ENCODE peak calls at places on chromosomes 3 and 15, in four cellular contexts. W is psoas muscle, E is endothelial cell of umbilical vein, K is heart right ventricle. R is an unnamed sample. For H3K4me1 and H3K36me3, the result is how much of the 10 kb centered on the place peaks cover.

GRCh38 chr3:71109977-71110285 is 473.6 kb downstream of the FOXP1 start:
- DNase-seq in W (no peak), E (no peak), K (no peak), R (no peak)

GRCh38 chr3:81492048-81492447 is 269.4 kb downstream of the GBE1 start:
- DNase-seq in K (no peak), E (no peak), W (no peak), R (peak)

GRCh38 chr15:51227967-51228783 is 110.2 kb downstream of the CYP19A1 start:
- DNase-seq in K (peak), E (peak), W (no peak), R (peak)

GRCh38 chr3:71391361-71391760 is 192.2 kb downstream of the FOXP1 start:
- DNase-seq in W (no peak), E (no peak), K (no peak), R (no peak)

GRCh38 chr15:90994059-90994416 is 297 bp downstream of the PRC1 start:
- DNase-seq in W (peak), E (no peak), K (no peak), R (peak)

GRCh38 chr3:22608721-22609120 is 594.4 kb upstream of the UBE2E2 start:
- DNase-seq in K (no peak), E (no peak), W (no peak), R (no peak)

GRCh38 chr3:97949110-97949485 is 23.1 kb downstream of the RIOX2 start:
- DNase-seq in W (no peak), E (no peak), K (no peak), R (no peak)

GRCh38 chr3:76869726-76870414 is 170.0 kb upstream of the ROBO2 start:
- DNase-seq in E (no peak), W (no peak), K (no peak), R (no peak)

GRCh38 chr3:126913524-126913923 is 69.4 kb upstream of the PLXNA1 start:
- DNase-seq in K (no peak), E (no peak), W (no peak), R (no peak)

GRCh38 chr3:189038773-189039720 is 132.7 kb upstream of the TPRG1 start:
- DNase-seq in E (no peak), W (no peak), K (no peak), R (no peak)

DNA sequence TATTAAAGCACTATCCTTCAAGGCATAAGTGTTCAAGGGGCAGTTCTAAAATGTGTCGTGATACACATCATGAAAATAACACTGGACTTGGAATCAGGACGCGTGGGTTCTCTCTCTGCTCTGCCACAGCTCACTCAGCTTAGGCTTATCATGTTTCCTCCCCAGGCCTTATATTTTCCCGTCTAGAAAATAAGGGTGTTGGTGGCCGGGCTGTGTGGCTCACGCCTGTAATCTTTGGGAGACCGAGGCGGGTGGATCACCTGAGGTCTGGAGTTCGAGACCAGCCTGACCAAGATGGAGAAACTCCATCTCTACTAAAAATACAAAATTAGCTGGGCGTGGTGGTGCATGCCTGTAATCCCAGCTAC is 223.0 kb downstream of the OPA1 start:
- DNase-seq in W (no peak), E (no peak), K (no peak), R (no peak)
- H3K4me1 ChIP-seq in W (under half), E (under half), K (under half), R (under half)

GRCh38 chr3:52202384-52203077 is 4.6 kb downstream of the ALAS1 start:
- DNase-seq in K (no peak), E (no peak), W (no peak), R (no peak)
- H3K36me3 ChIP-seq in K (half or more), E (under half), W (half or more), R (half or more)

GRCh38 chr3:196524527-196524926 is 9.4 kb upstream of the SMCO1 start:
- DNase-seq in W (no peak), E (peak), K (no peak), R (peak)
- H3K4me1 ChIP-seq in W (under half), E (under half), K (under half), R (under half)

GRCh38 chr3:131501949-131502348 is 822 bp downstream of the MRPL3 start:
- DNase-seq in K (no peak), W (no peak), E (peak), R (no peak)
- H3K36me3 ChIP-seq in K (under half), W (under half), E (under half), R (under half)

GRCh38 chr15:68734886-68735285 is 85.8 kb downstream of the ANP32A start:
- DNase-seq in K (no peak), W (no peak), E (peak), R (no peak)

GRCh38 chr15:68735610-68736009 is 85.1 kb downstream of the ANP32A start:
- DNase-seq in W (no peak), E (no peak), K (no peak), R (no peak)

GRCh38 chr15:68732451-68732850 is 88.2 kb downstream of the ANP32A start:
- DNase-seq in K (no peak), W (no peak), E (no peak), R (no peak)

GRCh38 chr15:68733666-68734065 is 87.0 kb downstream of the ANP32A start:
- DNase-seq in K (no peak), W (no peak), E (no peak), R (peak)

GRCh38 chr15:68734352-68734751 is 86.3 kb downstream of the ANP32A start:
- DNase-seq in W (no peak), E (no peak), K (no peak), R (no peak)
- H3K4me1 ChIP-seq in W (under half), E (under half), K (half or more), R (under half)